ENCODE peak calls at places on chromosomes 7 and 10, in ten cellular contexts. H is endodermal cell, G is OCI-LY7, O is mucosa of descending colon, J is heart left ventricle, B is lower lobe of right lung, M is ovary, D is NT2/D1, F is sigmoid colon, P is mesenchymal stem cell. X is an unnamed sample.

GRCh38 chr7:63093481-63093880 is 905.2 kb upstream of the ZNF722 start:
- DNase-seq in F (no peak), G (peak; percentile 0), D (no peak), O (no peak), M (no peak), B (no peak), H (no peak), J (no peak), P (no peak), X (no peak)

GRCh38 chr7:81138850-81139249 is 220.0 kb upstream of the SEMA3C start:
- DNase-seq in M (no peak), F (no peak), B (no peak), O (no peak), D (no peak), H (no peak), G (no peak), J (no peak), P (no peak), X (no peak)

GRCh38 chr7:27950123-27950522 is 210.2 kb downstream of the TAX1BP1 start:
- DNase-seq in B (no peak), H (no peak), G (no peak), D (no peak), P (no peak), M (no peak), J (no peak), O (no peak), F (no peak), X (no peak)

GRCh38 chr7:156473476-156474240 is 166.9 kb upstream of the RNF32 start:
- DNase-seq in F (no peak), O (peak; percentile 55), D (peak; percentile 20), B (no peak), H (peak; percentile 76), G (peak; percentile 42), P (peak; percentile 35), M (no peak), J (no peak), X (peak; percentile 4)

GRCh38 chr10:69415049-69415448 is 1.7 kb downstream of the TACR2 start:
- DNase-seq in F (no peak), H (no peak), O (no peak), G (no peak), P (no peak), J (no peak), B (no peak), M (no peak), D (no peak), X (no peak)

GRCh38 chr10:31749293-31749692 is 179.3 kb downstream of the ARHGAP12 start:
- DNase-seq in D (no peak), P (no peak), M (no peak), G (no peak), H (no peak), O (no peak), J (no peak), B (no peak), F (no peak), X (no peak)

GRCh38 chr10:97456034-97456685 is 10.2 kb downstream of the ZDHHC16 start:
- DNase-seq in G (no peak), J (no peak), O (no peak), M (no peak), D (no peak), P (no peak), B (no peak), H (no peak), F (no peak), X (no peak)

GRCh38 chr7:11185179-11185578 is 211.5 kb downstream of the PHF14 start:
- DNase-seq in F (no peak), B (no peak), H (no peak), G (no peak), P (peak; percentile 95), D (peak; percentile 88), J (no peak), O (no peak), M (no peak), X (no peak)

GRCh38 chr10:48817141-48817540 is 122.5 kb downstream of the LRRC18 start:
- DNase-seq in B (no peak), O (no peak), G (no peak), F (no peak), M (no peak), J (no peak), D (no peak), H (no peak), P (no peak), X (no peak)

GRCh38 chr10:48811917-48812316 is 127.2 kb downstream of the WDFY4 start:
- DNase-seq in D (no peak), B (no peak), J (no peak), H (no peak), G (no peak), F (no peak), O (no peak), M (no peak), P (no peak), X (no peak)

GRCh38 chr10:48813825-48814224 is 125.8 kb downstream of the LRRC18 start:
- DNase-seq in F (no peak), M (no peak), P (no peak), O (no peak), B (no peak), D (no peak), G (no peak), J (no peak), H (no peak), X (no peak)

GRCh38 chr10:48811461-48811860 is 126.8 kb downstream of the WDFY4 start:
- DNase-seq in D (no peak), F (no peak), H (no peak), J (no peak), P (no peak), G (no peak), M (no peak), O (no peak), B (no peak), X (no peak)

GRCh38 chr10:48814933-48815332 is 124.7 kb downstream of the LRRC18 start:
- DNase-seq in G (no peak), B (no peak), O (no peak), H (no peak), P (no peak), F (no peak), D (no peak), J (no peak), M (no peak), X (no peak)
- H3K36me3 ChIP-seq in G (peaks cover 67% of the 10 kb centered on the region), B (peaks cover 10% of the 10 kb centered on the region), O (no peaks in the 10 kb centered on the region), H (no peaks in the 10 kb centered on the region), P (no peaks in the 10 kb centered on the region), F (no peaks in the 10 kb centered on the region), D (no peaks in the 10 kb centered on the region), J (no peaks in the 10 kb centered on the region), M (no peaks in the 10 kb centered on the region), X (no peaks in the 10 kb centered on the region)

DNA sequence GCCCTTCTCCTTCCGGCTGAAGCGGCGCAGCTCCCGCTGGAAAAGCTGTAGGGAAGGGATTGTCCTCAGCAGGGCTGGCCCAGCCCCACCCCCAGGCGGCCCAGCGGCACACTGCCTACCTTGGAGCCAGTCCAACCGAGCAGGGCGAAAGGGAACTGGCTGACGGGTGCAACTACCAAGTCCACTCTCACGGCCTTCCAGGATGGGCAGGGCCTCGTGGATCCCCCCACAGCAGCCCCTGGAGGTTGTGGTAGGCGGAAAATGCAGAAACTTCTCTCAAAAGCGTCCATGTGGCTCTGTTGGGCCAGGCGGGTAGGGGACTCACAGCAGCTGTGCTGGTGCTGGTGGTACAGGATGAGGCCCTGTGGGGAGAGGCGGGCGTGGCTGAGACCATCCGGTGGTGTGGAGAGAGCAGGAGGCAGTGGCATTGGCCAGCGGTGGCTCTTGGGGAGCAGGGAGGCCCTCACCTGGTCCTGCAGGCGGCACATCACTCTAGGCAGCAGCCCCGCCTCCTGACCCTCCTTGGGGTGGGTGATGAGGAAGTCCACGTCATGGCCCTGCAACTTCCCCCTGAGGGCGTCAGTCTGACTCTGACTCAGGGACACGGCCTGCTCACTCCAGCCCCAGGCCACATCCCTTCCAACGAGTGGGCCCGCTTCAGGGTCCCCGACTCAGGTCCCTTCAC is 8.4 kb upstream of the PGAM2 start:
- DNase-seq in F (peak; percentile 91), B (peak; percentile 91), O (peak; percentile 89), J (peak; percentile 86), H (peak; percentile 84), G (no peak), D (no peak), M (no peak), P (no peak), X (no peak)
- H3K4me1 ChIP-seq in F (peaks cover 23% of the 10 kb centered on the region), B (peaks cover 21% of the 10 kb centered on the region), O (peaks cover 33% of the 10 kb centered on the region), J (peaks cover 49% of the 10 kb centered on the region), H (no peaks in the 10 kb centered on the region), G (peaks cover 18% of the 10 kb centered on the region), D (peaks cover 14% of the 10 kb centered on the region), M (no peaks in the 10 kb centered on the region), P (peaks cover 24% of the 10 kb centered on the region), X (no peaks in the 10 kb centered on the region)

GRCh38 chr10:124450010-124450782 is at the start of gene NKX1-2:
- DNase-seq in J (no peak), G (no peak), D (no peak), H (peak; percentile 96), F (no peak), O (no peak), P (no peak), B (no peak), M (no peak), X (no peak)

GRCh38 chr10:124447741-124448466 is 1.9 kb downstream of the NKX1-2 start:
- DNase-seq in D (no peak), J (no peak), B (no peak), F (no peak), O (no peak), H (peak; percentile 83), M (no peak), P (no peak), G (no peak), X (no peak)

GRCh38 chr10:124446830-124447740 is 2.8 kb downstream of the NKX1-2 start:
- DNase-seq in M (no peak), J (no peak), D (no peak), G (no peak), H (peak; percentile 68), O (no peak), F (no peak), P (no peak), B (no peak), X (no peak)

GRCh38 chr10:124449170-124450009 is 445 bp downstream of the NKX1-2 start:
- DNase-seq in O (no peak), D (no peak), J (no peak), P (no peak), G (no peak), M (no peak), B (no peak), H (peak; percentile 78), F (no peak), X (no peak)

DNA sequence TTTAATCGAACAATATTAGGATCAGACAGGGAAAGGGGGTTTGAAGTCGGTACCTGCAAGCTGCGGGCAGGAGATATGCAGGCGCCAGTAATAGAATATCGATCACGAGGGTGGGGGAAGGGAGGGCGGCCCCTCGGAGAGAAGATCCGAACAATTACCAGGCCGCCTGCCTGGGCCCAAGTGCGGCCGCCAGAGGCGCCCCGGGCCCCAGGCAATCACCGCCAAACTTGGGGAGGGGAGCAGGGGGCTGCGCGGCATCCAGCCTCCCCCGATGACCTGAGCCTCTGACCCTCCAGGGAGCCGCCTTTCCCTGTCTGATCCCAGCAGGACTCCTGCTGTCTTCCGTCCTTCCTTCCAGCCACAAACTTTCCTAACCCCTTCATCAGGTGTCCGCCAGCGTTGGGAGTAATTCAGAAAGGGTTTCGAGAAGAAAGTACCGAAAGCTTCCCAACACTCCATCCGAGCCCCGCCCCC is 1.1 kb downstream of the NKX1-2 start:
- DNase-seq in P (no peak), B (no peak), H (peak; percentile 77), D (no peak), G (no peak), O (no peak), F (no peak), M (no peak), J (no peak), X (no peak)
- H3K36me3 ChIP-seq in P (no peaks in the 10 kb centered on the region), B (no peaks in the 10 kb centered on the region), H (no peaks in the 10 kb centered on the region), D (peaks cover 9% of the 10 kb centered on the region), G (no peaks in the 10 kb centered on the region), O (no peaks in the 10 kb centered on the region), F (no peaks in the 10 kb centered on the region), M (no peaks in the 10 kb centered on the region), J (no peaks in the 10 kb centered on the region), X (no peaks in the 10 kb centered on the region)

GRCh38 chr10:128071417-128071782 is 54.8 kb downstream of the MKI67 start:
- DNase-seq in M (no peak), B (no peak), P (no peak), D (no peak), H (no peak), J (peak; percentile 42), F (peak; percentile 59), O (no peak), G (no peak), X (no peak)
- H3K4me1 ChIP-seq in M (no peaks in the 10 kb centered on the region), B (peaks cover 4% of the 10 kb centered on the region), P (peaks cover 9% of the 10 kb centered on the region), D (peaks cover 3% of the 10 kb centered on the region), H (no peaks in the 10 kb centered on the region), J (no peaks in the 10 kb centered on the region), F (no peaks in the 10 kb centered on the region), O (no peaks in the 10 kb centered on the region), G (peaks cover 11% of the 10 kb centered on the region), X (peaks cover 10% of the 10 kb centered on the region)

X was measured in CD4-positive, alpha-beta memory T cell.